ENCODE peak calls at places on chromosomes 12 and 14, in eight cellular contexts. J, E, H, X, D, M, Z and A are unnamed samples.

GRCh38 chr12:23550753-23551152 is 398.7 kb downstream of the SOX5 start:
- DNase-seq in M (no peak), H (no peak), Z (no peak), X (no peak), J (no peak), D (no peak), E (no peak), A (no peak)

GRCh38 chr12:132475304-132476037 is 14.5 kb upstream of the FBRSL1 start:
- DNase-seq in X (no peak), J (no peak), E (no peak), Z (no peak), D (no peak), M (no peak), H (no peak), A (no peak)

GRCh38 chr14:35553808-35554207 is 19.8 kb downstream of the INSM2 start:
- DNase-seq in D (no peak), J (peak), Z (no peak), H (no peak), M (no peak), X (no peak), E (no peak), A (no peak)

GRCh38 chr14:103121161-103121845 is 2.0 kb upstream of the TNFAIP2 start:
- DNase-seq in M (no peak), J (no peak), Z (peak), X (no peak), H (no peak), E (peak), D (peak), A (no peak)

GRCh38 chr14:78576437-78577166 is 406.4 kb downstream of the NRXN3 start:
- DNase-seq in J (no peak), E (no peak), D (no peak), X (no peak), Z (no peak), H (no peak), M (no peak), A (no peak)

GRCh38 chr12:32312049-32312670 is 87.2 kb upstream of the FGD4 start:
- DNase-seq in Z (no peak), J (peak), E (no peak), D (peak), M (peak), X (no peak), H (peak), A (no peak)

GRCh38 chr14:88166616-88167015 is 156.5 kb downstream of the KCNK10 start:
- DNase-seq in J (no peak), D (peak), E (peak), Z (no peak), M (peak), X (no peak), H (no peak), A (no peak)

GRCh38 chr12:104952816-104953215 is 5.3 kb downstream of the SLC41A2 start:
- DNase-seq in E (no peak), X (no peak), J (no peak), D (no peak), M (peak), H (no peak), Z (no peak), A (no peak)

GRCh38 chr12:68267892-68268396 is 14.5 kb upstream of the IL22 start:
- DNase-seq in E (peak), X (no peak), M (no peak), D (peak), H (no peak), Z (no peak), J (peak), A (no peak)

GRCh38 chr14:24233538-24233866 is 773 bp downstream of the GMPR2 start:
- DNase-seq in X (no peak), J (no peak), D (peak), H (no peak), E (peak), Z (no peak), M (no peak), A (no peak)

GRCh38 chr12:113473942-113474341 is 2.3 kb upstream of the LHX5 start:
- DNase-seq in Z (no peak), X (no peak), H (no peak), D (no peak), J (no peak), E (peak), M (no peak), A (no peak)

GRCh38 chr14:100552524-100553125 is 34.6 kb downstream of the BEGAIN start:
- DNase-seq in X (no peak), J (no peak), H (no peak), M (no peak), D (no peak), E (no peak), Z (no peak), A (no peak)

GRCh38 chr12:50197297-50197727 is 30.1 kb upstream of the CERS5 start:
- DNase-seq in Z (no peak), D (no peak), X (no peak), H (no peak), M (no peak), J (peak), E (no peak), A (no peak)

GRCh38 chr12:123849517-123849916 is 87.4 kb downstream of the DNAH10 start:
- DNase-seq in D (no peak), E (peak), H (no peak), X (no peak), J (no peak), Z (no peak), M (no peak), A (no peak)

GRCh38 chr12:27822076-27822712 is 42.2 kb upstream of the MANSC4 start:
- DNase-seq in H (no peak), E (peak), M (no peak), Z (no peak), J (peak), X (no peak), D (peak), A (no peak)

GRCh38 chr14:20610002-20610765 is 19.0 kb upstream of the RNASE12 start:
- DNase-seq in X (peak), H (peak), E (peak), D (peak), Z (peak), J (peak), M (peak), A (no peak)

GRCh38 chr12:26402648-26403047 is 207.3 kb downstream of the SSPN start:
- DNase-seq in D (peak), J (peak), H (no peak), Z (peak), M (peak), E (peak), X (peak), A (no peak)

GRCh38 chr12:52693261-52693660 is 10.1 kb downstream of the KRT77 start:
- DNase-seq in Z (no peak), D (no peak), M (no peak), X (no peak), H (no peak), E (no peak), J (no peak), A (no peak)

GRCh38 chr12:52691765-52692150 is 11.6 kb upstream of the KRT1 start:
- DNase-seq in E (no peak), H (no peak), X (no peak), D (no peak), Z (no peak), J (no peak), M (no peak), A (no peak)

GRCh38 chr12:52691076-52691764 is 11.0 kb upstream of the KRT1 start:
- DNase-seq in D (no peak), J (no peak), H (peak), Z (no peak), X (no peak), E (peak), M (peak), A (no peak)

GRCh38 chr12:52690351-52691075 is 10.3 kb upstream of the KRT1 start:
- DNase-seq in X (no peak), H (no peak), M (no peak), J (no peak), E (peak), Z (no peak), D (no peak), A (no peak)

DNA sequence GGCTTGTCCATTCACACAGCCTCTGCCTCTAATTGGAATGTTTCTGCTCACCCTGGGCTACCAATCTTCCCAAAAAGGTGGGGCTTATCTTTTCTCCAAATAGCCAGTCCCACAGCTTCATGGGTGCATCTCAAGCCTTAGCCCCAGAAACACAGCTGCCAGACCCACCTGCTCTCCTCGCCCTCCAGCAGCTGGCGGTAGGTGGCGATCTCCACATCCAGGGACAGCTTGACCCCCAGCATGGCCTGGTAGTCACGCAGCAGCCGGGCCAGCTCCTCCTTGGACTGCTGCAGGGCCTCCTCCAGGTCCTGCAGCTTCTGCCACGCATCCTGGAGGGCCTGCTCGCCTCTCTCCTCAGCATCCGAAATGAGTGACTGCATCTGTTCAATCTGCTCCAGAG is 11.1 kb downstream of the KRT77 start:
- DNase-seq in H (no peak), J (no peak), D (no peak), M (peak), X (no peak), E (peak), Z (no peak), A (no peak)
- TF ChIP-seq CTCF in H (no peak), J (peak), D (no peak), M (no peak), X (no peak), E (peak), Z (no peak), A (no peak)

GRCh38 chr12:76091245-76091757 is 6.8 kb upstream of the NAP1L1 start:
- DNase-seq in Z (no peak), J (no peak), H (no peak), X (no peak), E (peak), D (no peak), M (no peak), A (no peak)

GRCh38 chr12:76096079-76096651 is 11.7 kb upstream of the NAP1L1 start:
- DNase-seq in M (no peak), H (no peak), X (no peak), E (no peak), Z (no peak), D (no peak), J (no peak), A (no peak)

GRCh38 chr12:76094754-76095153 is 10.3 kb upstream of the NAP1L1 start:
- DNase-seq in Z (no peak), E (no peak), X (no peak), D (no peak), H (no peak), M (no peak), J (no peak), A (no peak)
- TF ChIP-seq CTCF in Z (no peak), E (peak), X (no peak), D (no peak), H (no peak), M (no peak), J (no peak), A (no peak)

GRCh38 chr12:64387201-64387816 is 3.2 kb downstream of the C12orf56 start:
- DNase-seq in J (no peak), Z (no peak), M (no peak), E (peak), X (no peak), D (peak), H (no peak), A (no peak)

GRCh38 chr12:64390275-64390851 is at the start of gene C12orf56:
- DNase-seq in M (peak), H (no peak), D (no peak), E (peak), J (peak), Z (peak), X (no peak), A (peak)

GRCh38 chr12:64395739-64396138 is 5.2 kb upstream of the C12orf56 start:
- DNase-seq in X (no peak), J (peak), Z (no peak), E (no peak), H (no peak), D (no peak), M (no peak), A (no peak)

GRCh38 chr12:64389154-64389553 is 1.4 kb downstream of the C12orf56 start:
- DNase-seq in X (no peak), M (no peak), D (no peak), J (no peak), E (peak), Z (no peak), H (no peak), A (peak)

GRCh38 chr12:64392221-64392620 is 1.7 kb upstream of the C12orf56 start:
- DNase-seq in X (no peak), M (peak), D (peak), H (peak), E (peak), J (peak), Z (no peak), A (no peak)
- TF ChIP-seq CTCF in X (no peak), M (peak), D (peak), H (peak), E (peak), J (peak), Z (no peak), A (peak)

GRCh38 chr12:43402431-43402830 is 149.6 kb downstream of the ADAMTS20 start:
- DNase-seq in H (no peak), E (no peak), D (no peak), Z (no peak), M (no peak), J (no peak), X (no peak), A (no peak)
- TF ChIP-seq CTCF in H (no peak), E (no peak), D (no peak), Z (no peak), M (no peak), J (no peak), X (no peak), A (no peak)

DNA sequence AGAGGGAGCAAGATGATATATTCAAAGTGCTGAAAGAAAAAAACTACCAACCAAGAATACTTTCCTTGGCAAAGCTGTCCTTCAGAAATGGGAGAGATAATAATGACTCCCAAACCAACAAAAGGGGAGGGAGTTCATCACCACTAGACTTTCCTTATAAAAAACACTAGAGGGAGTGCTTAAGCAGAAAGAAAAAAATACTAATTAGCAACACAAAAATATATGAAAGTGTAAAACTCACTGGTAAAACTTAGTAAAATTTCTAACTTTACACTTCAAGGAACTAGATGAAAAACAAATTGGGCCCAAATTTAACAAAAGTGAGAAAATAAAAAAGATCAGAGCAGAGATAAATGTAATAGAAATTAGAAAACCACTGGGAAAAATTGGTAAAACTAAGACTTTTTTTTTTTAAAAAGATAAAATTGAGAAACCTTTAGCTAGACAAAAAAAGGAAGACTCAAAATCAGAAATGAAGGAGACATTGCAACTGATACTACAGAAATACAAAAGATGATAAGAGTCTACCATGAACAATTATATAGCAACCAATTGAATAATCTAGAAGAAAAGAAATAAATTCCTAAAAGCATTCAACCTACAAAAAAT is 60.4 kb upstream of the FAR2 start:
- DNase-seq in J (peak), M (no peak), H (peak), D (peak), E (no peak), Z (no peak), X (no peak), A (no peak)
- TF ChIP-seq CTCF in J (peak), M (peak), H (peak), D (peak), E (peak), Z (peak), X (no peak), A (peak)